ENCODE peak calls at places on chromosomes 2 and 18, in seven cellular contexts. V, I, S, O, D, T and F are unnamed samples.

GRCh38 chr2:200618590-200619021 is 32.8 kb downstream of the AOX1 start:
- DNase-seq in V (peak), S (peak), I (no peak), D (no peak), T (peak), O (no peak), F (no peak)

GRCh38 chr2:39583781-39584180 is 81.9 kb upstream of the TMEM178A start:
- DNase-seq in I (peak), D (no peak), T (no peak), S (no peak), V (no peak), O (no peak), F (no peak)

GRCh38 chr2:46014911-46015654 is 282.1 kb upstream of the EPAS1 start:
- DNase-seq in O (no peak), D (no peak), V (peak), I (peak), S (peak), T (no peak), F (no peak)

GRCh38 chr2:239587311-239587731 is 186.5 kb upstream of the HDAC4 start:
- DNase-seq in I (no peak), T (no peak), V (no peak), S (no peak), D (no peak), O (no peak), F (no peak)

GRCh38 chr2:72367530-72368225 is 220.0 kb upstream of the CYP26B1 start:
- DNase-seq in I (peak), S (peak), D (peak), T (peak), O (no peak), V (peak), F (no peak)

GRCh38 chr2:37232131-37232933 is 874 bp downstream of the NDUFAF7 start:
- DNase-seq in I (peak), V (peak), S (peak), T (peak), O (no peak), D (peak), F (no peak)

GRCh38 chr2:72145658-72146329 is 1.9 kb downstream of the CYP26B1 start:
- DNase-seq in V (peak), O (no peak), I (no peak), D (no peak), S (no peak), T (no peak), F (no peak)

GRCh38 chr2:241855245-241855887 is 3.3 kb downstream of the PDCD1 start:
- DNase-seq in I (no peak), O (no peak), V (no peak), T (no peak), S (no peak), D (no peak), F (no peak)

GRCh38 chr18:3151379-3152264 is 68.1 kb downstream of the MYOM1 start:
- DNase-seq in T (peak), D (peak), S (peak), O (peak), I (peak), V (peak), F (no peak)

GRCh38 chr2:235135990-235136561 is 184.3 kb downstream of the SH3BP4 start:
- DNase-seq in V (peak), T (peak), O (peak), I (peak), S (peak), D (peak), F (peak)

GRCh38 chr2:8666581-8666980 is 15.3 kb upstream of the ID2 start:
- DNase-seq in S (no peak), T (no peak), D (no peak), O (no peak), V (no peak), I (no peak), F (no peak)

GRCh38 chr2:31028415-31028814 is 109.8 kb downstream of the GALNT14 start:
- DNase-seq in S (no peak), D (no peak), O (no peak), V (no peak), I (no peak), T (no peak), F (no peak)

GRCh38 chr2:35463805-35464596 is 891.6 kb upstream of the CRIM1 start:
- DNase-seq in D (no peak), I (peak), T (no peak), O (no peak), V (no peak), S (no peak), F (no peak)

GRCh38 chr18:48488388-48488850 is 50.4 kb upstream of the CTIF start:
- DNase-seq in V (peak), I (peak), D (peak), O (no peak), S (no peak), T (peak), F (no peak)

GRCh38 chr18:79616651-79617518 is 62.7 kb upstream of the CTDP1 start:
- DNase-seq in O (peak), T (peak), D (no peak), S (peak), I (peak), V (peak), F (no peak)

GRCh38 chr2:203707530-203707929 is 1.1 kb downstream of the CD28 start:
- DNase-seq in T (no peak), S (no peak), D (no peak), I (no peak), O (no peak), V (no peak), F (no peak)

GRCh38 chr2:27117995-27118524 is 868 bp downstream of the CGREF1 start:
- DNase-seq in S (no peak), V (peak), O (no peak), I (no peak), D (no peak), T (no peak), F (no peak)

GRCh38 chr2:207771421-207771820 is 1.7 kb upstream of the FZD5 start:
- DNase-seq in I (no peak), O (no peak), T (no peak), S (no peak), V (no peak), D (no peak), F (no peak)

GRCh38 chr2:65602851-65603250 is 170.5 kb upstream of the SPRED2 start:
- DNase-seq in T (no peak), V (no peak), S (no peak), D (no peak), O (no peak), I (no peak), F (no peak)
- H3K4me2 ChIP-seq in T (no peak), V (no peak), S (no peak), D (no peak), O (no peak), I (no peak), F (no peak)

DNA sequence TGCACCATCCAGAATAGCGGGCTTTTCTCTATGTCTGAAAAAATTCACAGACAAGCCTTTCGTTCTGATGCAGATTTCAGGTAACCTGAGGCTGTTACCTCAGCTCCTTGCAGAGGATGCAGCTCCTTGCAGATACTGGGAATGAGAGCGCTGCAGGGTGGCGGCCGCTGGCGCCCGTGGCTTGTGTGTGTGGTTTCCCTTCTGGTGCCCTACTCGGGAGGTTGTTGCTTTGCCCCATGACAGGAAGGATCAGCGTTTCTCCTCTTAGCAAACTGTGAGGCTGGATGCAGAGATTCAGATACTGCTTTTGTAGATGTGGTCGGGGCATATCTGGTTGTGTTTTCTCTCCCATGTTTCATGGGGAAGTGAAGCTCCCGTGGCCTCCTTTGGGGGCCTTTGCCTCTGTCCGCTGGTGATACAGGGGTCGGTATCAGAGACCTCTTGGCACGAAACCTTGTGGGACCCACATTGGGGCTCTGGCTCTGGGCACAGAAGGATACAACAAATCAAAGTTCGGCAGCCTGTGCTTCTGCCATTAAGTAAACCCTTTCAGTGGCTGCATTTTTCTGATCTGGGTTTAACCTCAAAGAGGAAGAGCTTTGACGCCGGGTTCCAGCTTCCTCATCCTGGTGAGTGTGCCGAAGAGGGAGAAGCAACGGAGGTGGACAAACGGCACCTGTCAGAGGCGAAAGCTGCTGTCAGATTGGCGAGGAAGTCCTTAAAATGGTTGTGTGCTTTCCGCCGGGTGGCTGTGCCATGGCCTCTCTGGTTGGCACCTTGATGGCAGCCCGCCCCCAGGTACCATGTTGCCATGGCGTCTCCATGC is 127.8 kb downstream of the MBP start:
- DNase-seq in O (no peak), D (no peak), I (no peak), S (no peak), T (no peak), V (no peak), F (peak)
- H3K4me2 ChIP-seq in O (no peak), D (no peak), I (no peak), S (no peak), T (no peak), V (no peak), F (peak)

GRCh38 chr18:57784034-57784815 is 18.9 kb downstream of the ATP8B1 start:
- DNase-seq in I (peak), T (peak), V (peak), D (no peak), O (no peak), S (no peak), F (no peak)
- H3K4me2 ChIP-seq in I (peak), T (peak), V (peak), D (peak), O (no peak), S (no peak), F (no peak)

GRCh38 chr2:227551804-227552203 is 46.9 kb upstream of the SCYGR2 start:
- DNase-seq in V (no peak), D (no peak), O (no peak), S (no peak), I (no peak), T (no peak), F (no peak)
- H3K4me2 ChIP-seq in V (no peak), D (no peak), O (no peak), S (no peak), I (no peak), T (no peak), F (no peak)